ENCODE peak calls at places on chromosomes 4 and X, in seven cellular contexts. P is K562, U is IMR-90, S is HepG2, Y is GM12878, V is H1, A is HCT116. K is an unnamed sample.

GRCh38 chrX:10157032-10157341 is 212 bp downstream of the CLCN4 start:
- DNase-seq in P (no peak), S (no peak), Y (no peak), V (no peak), A (no peak), U (no peak), K (no peak)

GRCh38 chrX:45771114-45771513 is 570.4 kb upstream of the DIPK2B start:
- DNase-seq in V (no peak), P (peak), U (peak), S (peak), Y (no peak), A (peak), K (peak)

GRCh38 chr4:119116021-119116420 is 19.6 kb upstream of the MYOZ2 start:
- DNase-seq in Y (no peak), V (no peak), P (no peak), U (no peak), A (no peak), S (no peak), K (no peak)

GRCh38 chr4:33063238-33063637 is 2343.1 kb downstream of the PCDH7 start:
- DNase-seq in P (no peak), U (peak), S (no peak), Y (no peak), A (no peak), V (no peak), K (no peak)

GRCh38 chr4:69710580-69710979 is 49.8 kb downstream of the SULT1B1 start:
- DNase-seq in A (no peak), S (no peak), P (no peak), U (no peak), Y (no peak), V (no peak), K (no peak)

GRCh38 chrX:151697537-151697936 is 2.3 kb downstream of the PRRG3 start:
- DNase-seq in V (no peak), Y (no peak), A (no peak), S (no peak), P (no peak), U (no peak), K (no peak)

GRCh38 chr4:113028074-113028473 is 21.4 kb upstream of the ANK2 start:
- DNase-seq in Y (no peak), A (no peak), U (no peak), S (no peak), V (no peak), P (no peak), K (no peak)

GRCh38 chr4:87916636-87917035 is 58.9 kb upstream of the SPP1 start:
- DNase-seq in U (no peak), A (no peak), S (no peak), V (no peak), P (no peak), Y (no peak), K (no peak)

GRCh38 chr4:40000711-40001110 is 23.0 kb upstream of the PDS5A start:
- DNase-seq in U (no peak), S (no peak), Y (no peak), A (no peak), P (no peak), V (no peak), K (no peak)

GRCh38 chrX:130171446-130172126 is at the start of gene RAB33A:
- DNase-seq in V (no peak), Y (no peak), S (no peak), U (no peak), A (no peak), P (no peak), K (no peak)

GRCh38 chr4:118741456-118741855 is 56.3 kb downstream of the METTL14 start:
- DNase-seq in P (no peak), U (peak), A (no peak), S (no peak), V (no peak), Y (no peak), K (no peak)

GRCh38 chrX:126376465-126376864 is 176.1 kb downstream of the DCAF12L1 start:
- DNase-seq in S (no peak), A (no peak), Y (no peak), P (no peak), V (no peak), U (no peak), K (no peak)

GRCh38 chrX:82087699-82088098 is 885.8 kb downstream of the SH3BGRL start:
- DNase-seq in S (no peak), P (no peak), V (no peak), U (no peak), Y (no peak), A (no peak), K (no peak)

GRCh38 chrX:48676893-48677270 is 6.7 kb upstream of the WAS start:
- DNase-seq in P (no peak), Y (no peak), U (no peak), A (no peak), S (no peak), V (no peak), K (no peak)

GRCh38 chr4:113524096-113524495 is 237.4 kb downstream of the CAMK2D start:
- DNase-seq in A (no peak), U (no peak), Y (peak), V (no peak), P (no peak), S (no peak), K (no peak)

GRCh38 chr4:113368056-113368455 is 318.6 kb downstream of the ANK2 start:
- DNase-seq in P (no peak), S (no peak), U (peak), V (no peak), Y (no peak), A (no peak), K (no peak)

GRCh38 chr4:94595013-94595412 is 143.3 kb downstream of the PDLIM5 start:
- DNase-seq in S (no peak), V (no peak), U (no peak), A (no peak), P (peak), Y (no peak), K (no peak)

GRCh38 chrX:80765226-80765625 is 44.5 kb downstream of the BRWD3 start:
- DNase-seq in U (peak), P (no peak), S (peak), Y (no peak), A (no peak), V (no peak), K (peak)

GRCh38 chr4:158588777-158589176 is 67.1 kb downstream of the RXFP1 start:
- DNase-seq in A (no peak), V (no peak), S (no peak), U (no peak), Y (no peak), P (no peak), K (no peak)

GRCh38 chr4:4461850-4462249 is 74.9 kb downstream of the NSG1 start:
- DNase-seq in U (no peak), Y (no peak), A (no peak), S (peak), P (peak), V (no peak), K (no peak)

GRCh38 chr4:39406763-39407583 is at the start of gene KLB:
- DNase-seq in P (no peak), S (peak), Y (no peak), U (no peak), A (no peak), V (no peak), K (peak)

GRCh38 chrX:110087485-110088356 is 84.8 kb downstream of the TMEM164 start:
- DNase-seq in A (peak), S (no peak), U (peak), P (no peak), V (no peak), Y (no peak), K (peak)

GRCh38 chr4:149409186-149410056 is 406.2 kb downstream of the IQCM start:
- DNase-seq in U (peak), A (peak), P (no peak), V (no peak), Y (no peak), S (no peak), K (peak)

GRCh38 chr4:171919314-171919713 is 106.1 kb downstream of the GALNTL6 start:
- DNase-seq in U (no peak), P (no peak), Y (no peak), A (no peak), S (no peak), V (no peak), K (no peak)
- TF ChIP-seq CEBPB in U (no peak), P (no peak), Y (no peak), A (no peak), S (no peak), V (no peak), K (no peak)

GRCh38 chr4:171203425-171203824 is 609.8 kb upstream of the GALNTL6 start:
- DNase-seq in V (peak), S (no peak), P (no peak), A (no peak), U (no peak), Y (no peak), K (no peak)

GRCh38 chr4:171202908-171203307 is 610.3 kb upstream of the GALNTL6 start:
- DNase-seq in A (no peak), S (no peak), U (no peak), P (no peak), Y (no peak), V (no peak), K (no peak)
- TF ChIP-seq CEBPB in A (no peak), S (no peak), U (no peak), P (no peak), Y (no peak), V (no peak), K (no peak)

GRCh38 chr4:173243321-173243720 is 74.7 kb downstream of the GALNT7 start:
- DNase-seq in S (no peak), U (peak), A (no peak), V (no peak), Y (no peak), P (no peak), K (peak)
- TF ChIP-seq CEBPB in S (no peak), U (no peak), A (no peak), V (no peak), Y (no peak), P (no peak), K (no peak)

GRCh38 chr4:104015680-104016079 is 295.9 kb upstream of the TACR3 start:
- DNase-seq in V (no peak), U (no peak), Y (no peak), P (no peak), A (peak), S (peak), K (no peak)
- TF ChIP-seq CEBPB in V (no peak), U (no peak), Y (no peak), P (no peak), A (no peak), S (no peak), K (no peak)

GRCh38 chrX:38312436-38312835 is 14.9 kb downstream of the RPGR start:
- DNase-seq in A (peak), P (no peak), U (peak), S (no peak), Y (no peak), V (no peak), K (peak)
- TF ChIP-seq CEBPB in A (no peak), P (no peak), U (no peak), S (no peak), Y (no peak), V (no peak), K (no peak)

GRCh38 chr4:140720387-140721087 is 35.6 kb downstream of the TBC1D9 start:
- DNase-seq in P (no peak), A (no peak), Y (no peak), V (no peak), S (peak), U (no peak), K (no peak)

GRCh38 chr4:140719693-140720092 is 36.5 kb downstream of the TBC1D9 start:
- DNase-seq in S (no peak), A (no peak), P (no peak), Y (no peak), U (no peak), V (no peak), K (no peak)

GRCh38 chr4:140717313-140717712 is 38.9 kb downstream of the TBC1D9 start:
- DNase-seq in V (no peak), A (no peak), S (no peak), U (no peak), Y (no peak), P (no peak), K (no peak)

GRCh38 chr4:140718240-140718639 is 37.9 kb downstream of the TBC1D9 start:
- DNase-seq in V (no peak), A (no peak), P (no peak), Y (no peak), U (peak), S (no peak), K (no peak)

DNA sequence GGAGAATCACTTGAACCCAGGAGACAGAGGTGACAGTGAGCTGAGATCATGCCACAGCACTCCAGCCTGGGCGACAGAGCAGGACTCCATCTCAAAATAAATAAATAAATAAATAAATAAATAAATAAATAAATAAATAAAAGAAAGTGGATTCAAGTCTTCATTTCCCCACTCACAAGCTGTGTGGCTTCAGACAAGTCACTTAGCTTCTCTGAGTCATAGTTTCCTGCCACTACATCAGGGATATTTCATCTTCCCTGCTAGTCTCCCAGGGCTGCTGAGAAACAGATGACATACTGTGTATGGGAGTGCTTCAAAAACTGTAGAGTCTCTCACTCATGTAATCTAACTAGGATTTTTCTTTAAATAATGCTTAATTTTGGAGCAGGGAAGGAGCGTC is 37.2 kb downstream of the TBC1D9 start:
- DNase-seq in P (no peak), A (no peak), V (no peak), U (peak), S (no peak), Y (no peak), K (no peak)
- TF ChIP-seq CEBPB in P (no peak), A (no peak), V (no peak), U (no peak), S (no peak), Y (no peak), K (no peak)

DNA sequence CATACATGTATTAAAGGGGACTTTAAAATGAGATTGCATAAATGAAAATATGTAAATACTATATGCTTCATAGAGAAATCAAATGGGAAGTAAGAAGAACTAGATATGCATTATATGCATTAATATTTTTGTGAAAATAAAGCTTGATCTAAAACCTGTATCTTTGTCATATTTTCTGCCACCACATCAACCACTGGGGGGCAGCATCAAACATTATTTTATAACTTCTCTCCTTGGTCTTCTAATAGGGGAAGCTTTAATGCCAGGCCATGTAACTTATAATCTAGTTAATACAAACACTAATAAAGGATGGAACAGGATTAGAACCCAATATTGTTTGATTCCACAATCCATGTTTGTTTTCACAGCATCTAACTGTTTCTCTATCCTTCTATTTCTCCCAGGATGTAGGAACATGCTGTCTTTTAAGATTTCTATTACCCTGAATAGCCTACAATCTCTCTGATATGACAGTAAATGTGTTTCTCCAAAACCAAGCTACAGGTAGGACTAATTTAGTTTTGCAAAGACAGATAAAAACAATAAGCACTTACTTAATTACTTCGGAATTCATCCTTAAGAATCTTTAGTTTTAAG is 10.0 kb downstream of the QRFPR start:
- DNase-seq in Y (no peak), P (peak), S (peak), A (peak), U (peak), V (no peak), K (no peak)
- TF ChIP-seq CEBPB in Y (no peak), P (no peak), S (no peak), A (no peak), U (no peak), V (no peak), K (no peak)

K was measured in A549.